ENCODE peak calls at places on chromosomes 11 and 22, in five cellular contexts. One of them, this sample, is unnamed.

GRCh38 chr11:12008790-12009616 is 577 bp upstream of the DKK3 start:
- DNase-seq in RCC 7860: no peak
- DNase-seq in fibroblast of pulmonary artery: peak; percentile 65
- DNase-seq in NCI-H774: peak; percentile 30
- DNase-seq in HFFc6: peak; percentile 35
- DNase-seq in this sample: peak; percentile 88

GRCh38 chr11:721913-722811 is 16.1 kb downstream of the EPS8L2 start:
- DNase-seq in RCC 7860: no peak
- DNase-seq in fibroblast of pulmonary artery: no peak
- DNase-seq in NCI-H774: no peak
- DNase-seq in HFFc6: no peak
- DNase-seq in this sample: no peak

GRCh38 chr11:102154806-102155205 is 44.6 kb downstream of the YAP1 start:
- DNase-seq in RCC 7860: no peak
- DNase-seq in fibroblast of pulmonary artery: peak; percentile 32
- DNase-seq in NCI-H774: no peak
- DNase-seq in HFFc6: no peak
- DNase-seq in this sample: no peak

GRCh38 chr11:64013141-64013896 is 22.4 kb upstream of the FLRT1 start:
- DNase-seq in RCC 7860: no peak
- DNase-seq in fibroblast of pulmonary artery: no peak
- DNase-seq in NCI-H774: no peak
- DNase-seq in HFFc6: no peak
- DNase-seq in this sample: no peak

GRCh38 chr22:46023558-46023981 is 46.6 kb upstream of the WNT7B start:
- DNase-seq in RCC 7860: no peak
- DNase-seq in fibroblast of pulmonary artery: peak; percentile 63
- DNase-seq in NCI-H774: no peak
- DNase-seq in HFFc6: no peak
- DNase-seq in this sample: no peak

GRCh38 chr11:105781807-105782206 is 171.9 kb downstream of the GRIA4 start:
- DNase-seq in RCC 7860: no peak
- DNase-seq in fibroblast of pulmonary artery: no peak
- DNase-seq in NCI-H774: no peak
- DNase-seq in HFFc6: no peak
- DNase-seq in this sample: no peak

GRCh38 chr22:42984814-42985540 is 30.0 kb downstream of the PACSIN2 start:
- DNase-seq in RCC 7860: no peak
- DNase-seq in fibroblast of pulmonary artery: no peak
- DNase-seq in NCI-H774: no peak
- DNase-seq in HFFc6: no peak
- DNase-seq in this sample: no peak

GRCh38 chr11:18790820-18791174 is 801 bp downstream of the PTPN5 start:
- DNase-seq in RCC 7860: no peak
- DNase-seq in fibroblast of pulmonary artery: no peak
- DNase-seq in NCI-H774: no peak
- DNase-seq in HFFc6: no peak
- DNase-seq in this sample: no peak

GRCh38 chr22:21947040-21948014 is 5.3 kb downstream of the PPM1F start:
- DNase-seq in RCC 7860: no peak
- DNase-seq in fibroblast of pulmonary artery: peak; percentile 65
- DNase-seq in NCI-H774: no peak
- DNase-seq in HFFc6: peak; percentile 58
- DNase-seq in this sample: no peak

GRCh38 chr11:128400382-128401203 is 186.8 kb downstream of the ETS1 start:
- DNase-seq in RCC 7860: no peak
- DNase-seq in fibroblast of pulmonary artery: no peak
- DNase-seq in NCI-H774: no peak
- DNase-seq in HFFc6: peak; percentile 76
- DNase-seq in this sample: no peak

GRCh38 chr11:95522871-95523270 is 266.7 kb downstream of the FAM76B start:
- DNase-seq in RCC 7860: no peak
- DNase-seq in fibroblast of pulmonary artery: no peak
- DNase-seq in NCI-H774: no peak
- DNase-seq in HFFc6: no peak
- DNase-seq in this sample: no peak